ENCODE peak calls at places on chromosomes 13 and 19, in six cellular contexts. L is heart right ventricle, N is tibial nerve, V is pancreas, G is neural progenitor cell, H is tibial artery. A is an unnamed sample.

GRCh38 chr13:37701972-37702371 is 103.4 kb upstream of the POSTN start:
- DNase-seq in N (peak; percentile 12), H (peak; percentile 59), G (no peak), L (no peak), V (no peak), A (no peak)

GRCh38 chr19:38638461-38638860 is 9.0 kb upstream of the ACTN4 start:
- DNase-seq in L (no peak), V (peak; percentile 8), G (no peak), H (no peak), N (no peak), A (no peak)

GRCh38 chr13:49651775-49652690 is 23.7 kb downstream of the ARL11 start:
- DNase-seq in H (no peak), V (no peak), L (no peak), G (no peak), N (no peak), A (no peak)

GRCh38 chr13:63578796-63579195 is 2163.1 kb upstream of the PCDH20 start:
- DNase-seq in L (no peak), N (no peak), G (no peak), H (no peak), V (no peak), A (no peak)

GRCh38 chr13:98489446-98490194 is 87.3 kb downstream of the STK24 start:
- DNase-seq in L (no peak), N (no peak), G (no peak), V (no peak), H (no peak), A (no peak)

GRCh38 chr13:80408270-80408669 is 67.3 kb upstream of the SPRY2 start:
- DNase-seq in H (no peak), L (no peak), G (no peak), N (no peak), V (peak; percentile 32), A (no peak)

GRCh38 chr13:49701481-49701880 is 10.2 kb upstream of the EBPL start:
- DNase-seq in G (no peak), H (no peak), L (no peak), N (no peak), V (no peak), A (no peak)

GRCh38 chr19:35734889-35735288 is 7.4 kb downstream of the IGFLR1 start:
- DNase-seq in L (no peak), V (no peak), N (no peak), G (no peak), H (no peak), A (no peak)

GRCh38 chr13:46541210-46541609 is 11.8 kb upstream of the LRCH1 start:
- DNase-seq in G (no peak), L (no peak), N (no peak), V (no peak), H (no peak), A (no peak)

GRCh38 chr19:36449059-36449670 is 30.7 kb upstream of the ZFP82 start:
- DNase-seq in G (no peak), H (no peak), V (no peak), L (no peak), N (no peak), A (no peak)

GRCh38 chr19:51735759-51736449 is 12.1 kb upstream of the HAS1 start:
- DNase-seq in H (peak; percentile 72), V (no peak), N (peak; percentile 60), G (no peak), L (no peak), A (no peak)

GRCh38 chr13:59230484-59231264 is 933.1 kb downstream of the DIAPH3 start:
- DNase-seq in L (no peak), N (no peak), G (no peak), V (no peak), H (no peak), A (no peak)

GRCh38 chr13:44537238-44537637 is 38.9 kb downstream of the TSC22D1 start:
- DNase-seq in N (no peak), L (no peak), V (no peak), G (no peak), H (no peak), A (no peak)

GRCh38 chr13:40983269-40983668 is 35.8 kb downstream of the ELF1 start:
- DNase-seq in H (no peak), V (no peak), L (no peak), N (no peak), G (no peak), A (no peak)

GRCh38 chr19:12730054-12730453 is 4.4 kb downstream of the TRIR start:
- DNase-seq in N (no peak), H (no peak), G (no peak), L (no peak), V (no peak), A (no peak)

GRCh38 chr19:46944918-46945628 is 74.6 kb upstream of the NPAS1 start:
- DNase-seq in L (peak; percentile 75), H (peak; percentile 76), G (peak; percentile 90), V (no peak), N (peak; percentile 61), A (no peak)

GRCh38 chr19:6663236-6664187 is 6.4 kb downstream of the TNFSF14 start:
- DNase-seq in N (no peak), V (no peak), H (no peak), G (no peak), L (no peak), A (no peak)

GRCh38 chr19:9848060-9848459 is 12.9 kb downstream of the PIN1 start:
- DNase-seq in V (no peak), N (no peak), L (no peak), G (peak; percentile 65), H (no peak), A (no peak)
- TF ChIP-seq CTCF in V (no peak), N (peak; percentile 9), L (peak; percentile 48), G (peak; percentile 73), H (no peak), A (no peak)

GRCh38 chr13:110261166-110262081 is 45.5 kb downstream of the COL4A1 start:
- DNase-seq in L (no peak), G (peak; percentile 49), V (no peak), N (no peak), H (no peak), A (no peak)
- H3K4me1 ChIP-seq in L (peaks cover 68% of the 10 kb centered on the region), G (peaks cover 52% of the 10 kb centered on the region), V (no peaks in the 10 kb centered on the region), N (no peaks in the 10 kb centered on the region), H (peaks cover 97% of the 10 kb centered on the region), A (peaks cover 5% of the 10 kb centered on the region)

DNA sequence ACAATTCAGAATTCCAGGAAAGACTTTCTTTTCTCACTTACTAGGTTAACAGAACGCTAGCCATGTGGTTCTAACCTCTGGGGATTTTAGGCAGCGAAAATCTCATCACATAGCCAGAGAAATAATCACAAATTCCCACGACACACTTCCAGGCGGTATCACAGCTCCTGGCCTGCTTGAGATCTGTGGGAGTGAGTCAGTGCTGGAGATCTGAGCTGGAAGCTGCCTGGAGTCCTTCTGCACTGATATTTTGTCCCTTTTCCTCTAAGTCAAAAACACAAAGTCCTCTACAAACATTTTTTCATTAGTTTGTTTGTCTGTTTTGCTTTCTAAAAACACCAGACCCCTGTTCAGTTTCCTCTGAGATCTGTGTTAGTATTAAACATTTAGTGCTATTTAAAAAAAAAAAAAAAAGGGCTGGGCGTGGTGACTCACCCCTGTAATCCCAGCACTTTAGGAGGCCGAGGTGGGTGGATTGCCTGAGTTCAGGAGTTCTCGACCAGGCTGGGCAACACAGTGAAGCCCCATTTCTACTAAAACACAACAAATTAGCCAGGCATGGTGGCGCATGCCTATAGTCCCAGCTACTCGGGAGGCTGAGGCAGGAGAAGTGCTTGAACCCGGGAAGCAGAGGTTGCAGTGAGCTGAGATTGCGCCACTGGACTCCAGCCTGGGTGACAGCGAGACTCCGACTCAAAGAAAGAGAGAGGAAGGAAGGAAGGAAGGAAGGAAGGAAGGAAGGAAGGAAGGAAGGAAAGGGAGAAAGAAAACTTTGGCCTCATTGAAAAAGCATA is 12.2 kb upstream of the UBE2L5 start:
- DNase-seq in H (peak; percentile 63), N (no peak), G (no peak), L (no peak), V (no peak), A (no peak)
- H3K4me3 ChIP-seq in H (no peak overlapping the region), N (no peak overlapping the region), G (no peak overlapping the region), L (no peak overlapping the region), V (no peak overlapping the region), A (no peak overlapping the region)

DNA sequence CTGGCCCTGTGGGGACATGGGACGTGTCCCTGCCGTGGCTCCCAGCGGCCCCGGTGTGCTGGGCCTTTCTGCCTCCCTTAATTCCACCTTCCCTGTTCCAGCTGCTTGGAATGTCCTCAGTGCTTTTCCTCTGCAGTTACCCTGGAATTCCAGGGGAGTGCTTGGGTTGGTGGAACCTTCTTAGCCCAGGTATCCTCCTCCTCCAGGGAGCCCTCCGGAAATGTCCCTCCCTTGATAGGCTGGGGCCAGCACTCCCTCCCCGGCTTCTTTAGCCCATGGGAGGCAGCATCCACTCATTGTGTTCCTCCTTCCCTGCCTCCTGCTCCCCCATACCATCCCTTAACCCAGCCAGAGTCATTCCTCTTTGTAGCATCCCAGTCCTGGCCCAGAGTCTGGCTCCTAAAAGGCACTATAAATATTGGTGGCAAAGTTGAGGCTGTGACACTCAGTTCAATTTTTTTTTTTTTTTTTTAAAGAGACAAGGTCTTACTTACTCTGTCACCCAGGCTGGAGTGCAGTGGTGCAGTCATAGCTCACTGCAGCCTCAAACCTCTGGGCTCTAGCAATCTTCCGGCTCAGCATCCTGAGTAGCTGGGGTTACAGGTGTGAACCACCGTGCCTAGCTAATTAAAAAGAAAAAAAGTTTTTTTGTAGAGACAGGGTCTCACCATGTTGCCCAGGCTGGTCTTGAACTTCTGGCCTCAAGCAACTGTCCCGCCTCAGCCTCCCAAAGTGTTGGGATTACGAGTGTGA is 13.7 kb upstream of the SLC7A10 start:
- DNase-seq in G (no peak), N (no peak), H (no peak), L (no peak), V (no peak), A (no peak)
- TF ChIP-seq CTCF in G (no peak), N (no peak), H (no peak), L (no peak), V (no peak), A (no peak)

DNA sequence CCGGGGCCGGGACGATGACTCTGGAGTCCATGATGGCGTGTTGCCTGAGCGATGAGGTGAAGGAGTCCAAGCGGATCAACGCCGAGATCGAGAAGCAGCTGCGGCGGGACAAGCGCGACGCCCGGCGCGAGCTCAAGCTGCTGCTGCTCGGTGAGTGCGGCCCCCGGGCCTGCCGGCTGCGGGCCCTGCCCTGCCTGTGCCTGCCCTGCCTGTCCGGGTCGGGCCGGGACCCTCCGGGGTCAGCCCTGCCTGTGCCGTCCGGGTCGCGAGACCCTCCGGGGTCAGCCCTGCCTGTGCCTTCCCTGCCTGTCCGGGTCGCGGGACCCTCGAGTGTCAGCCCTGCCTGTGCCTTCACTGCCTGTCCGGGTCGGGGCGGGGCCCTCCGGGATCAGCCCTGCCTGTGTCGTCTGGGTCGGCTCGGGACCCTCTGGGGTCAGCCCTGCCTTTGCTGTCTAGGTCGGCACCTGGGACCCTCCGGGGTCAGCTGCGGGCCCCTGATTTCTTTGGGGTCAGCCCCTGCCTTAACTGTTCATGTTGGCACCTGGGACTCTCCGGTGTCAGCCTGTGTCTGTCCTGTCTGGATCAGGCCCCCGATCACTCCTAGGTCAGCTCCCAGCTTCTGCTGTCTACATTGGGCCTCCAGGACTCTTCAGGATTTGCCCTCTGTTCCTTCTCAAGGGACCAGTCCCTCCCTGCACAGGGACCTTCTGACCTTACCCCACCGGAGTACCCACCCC is 644 bp downstream of the GNA11 start:
- DNase-seq in V (peak; percentile 86), G (peak; percentile 56), L (no peak), H (no peak), N (no peak), A (no peak)
- H3K4me1 ChIP-seq in V (peaks cover 36% of the 10 kb centered on the region), G (peaks cover 16% of the 10 kb centered on the region), L (peaks cover 45% of the 10 kb centered on the region), H (peaks cover 54% of the 10 kb centered on the region), N (no peaks in the 10 kb centered on the region), A (peaks cover 56% of the 10 kb centered on the region)

DNA sequence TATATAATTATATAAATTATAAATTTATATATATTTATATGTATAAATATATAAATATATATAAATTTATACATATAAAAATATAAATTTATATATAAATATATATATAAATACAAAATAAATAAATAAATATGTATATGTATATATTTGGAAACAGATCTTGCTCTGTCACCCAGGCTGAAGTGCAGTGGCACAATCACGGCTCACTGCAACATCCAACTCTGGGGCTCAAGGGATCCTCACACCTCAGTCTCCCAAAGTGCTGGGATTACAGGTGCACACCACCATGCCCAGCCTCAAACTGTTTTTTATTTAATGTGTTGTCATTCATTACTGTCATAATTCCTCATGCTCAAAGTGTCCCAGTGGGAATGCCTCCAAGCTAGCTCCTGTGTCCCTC is 25.2 kb upstream of the PDCD5 start:
- DNase-seq in H (no peak), L (no peak), V (no peak), G (no peak), N (no peak), A (no peak)
- H3K4me3 ChIP-seq in H (no peak overlapping the region), L (no peak overlapping the region), V (no peak overlapping the region), G (no peak overlapping the region), N (no peak overlapping the region), A (no peak overlapping the region)